ENCODE peak calls at places on chromosomes 11 and 22, in ten cellular contexts. O is GM18507; K is NCI-H1092 treated with DMSO at 0.1 percent for 48 hours; J is right lobe of liver; V is activated naive CD8-positive, alpha-beta T cell treated with anti-CD3 and anti-CD28 coated beads, Interleukin-2, amount 50 U/mL, for 16 hours; N is left ventricle myocardium superior; P is SJCRH30; B is HCEC 1CT; Y is HT-29; G is NCI-H1105. T is an unnamed sample.
A peak's percentile ranks its signal among the peaks of the same experiment; 100 is the strongest.

GRCh38 chr11:115548878-115549528 is 44.8 kb upstream of the CADM1 start:
- DNase-seq in O (no peak), K (no peak), J (no peak), V (no peak), N (no peak), P (no peak), B (no peak), Y (peak; percentile 92), G (no peak), T (no peak)

GRCh38 chr11:17828311-17828751 is 93.8 kb downstream of the KCNC1 start:
- DNase-seq in O (no peak), K (no peak), J (no peak), V (no peak), N (peak; percentile 77), P (no peak), B (peak; percentile 23), Y (no peak), G (no peak), T (no peak)

GRCh38 chr11:111309516-111309915 is 11.2 kb downstream of the POU2AF3 start:
- DNase-seq in O (no peak), K (no peak), J (no peak), V (no peak), N (no peak), P (no peak), B (no peak), Y (no peak), G (no peak), T (no peak)

GRCh38 chr11:93857413-93858185 is 7.2 kb upstream of the VSTM5 start:
- DNase-seq in O (no peak), K (peak; percentile 77), J (no peak), V (no peak), N (no peak), P (no peak), B (no peak), Y (no peak), G (no peak), T (no peak)

GRCh38 chr11:93537022-93537421 is 6.2 kb downstream of the SMCO4 start:
- DNase-seq in O (no peak), K (peak; percentile 78), J (peak; percentile 91), V (no peak), N (peak; percentile 80), P (no peak), B (no peak), Y (no peak), G (no peak), T (no peak)

GRCh38 chr11:2549876-2550605 is 105.2 kb downstream of the KCNQ1 start:
- DNase-seq in O (no peak), K (no peak), J (peak; percentile 55), V (no peak), N (peak; percentile 78), P (no peak), B (no peak), Y (peak; percentile 36), G (no peak), T (no peak)

GRCh38 chr22:47013861-47014635 is 251.6 kb downstream of the TBC1D22A start:
- DNase-seq in O (no peak), K (no peak), J (no peak), V (no peak), N (no peak), P (no peak), B (no peak), Y (no peak), G (no peak), T (no peak)

GRCh38 chr22:46240917-46241316 is 9.2 kb downstream of the CDPF1 start:
- DNase-seq in O (no peak), K (no peak), J (peak; percentile 81), V (no peak), N (no peak), P (no peak), B (no peak), Y (no peak), G (no peak), T (no peak)

GRCh38 chr11:70663815-70664214 is 265.5 kb downstream of the CTTN start:
- DNase-seq in O (no peak), K (no peak), J (no peak), V (no peak), N (no peak), P (no peak), B (no peak), Y (no peak), G (no peak), T (no peak)

GRCh38 chr11:120457996-120458395 is 53.6 kb upstream of the GRIK4 start:
- DNase-seq in O (no peak), K (no peak), J (no peak), V (no peak), N (no peak), P (no peak), B (peak; percentile 30), Y (no peak), G (no peak), T (no peak)

T was measured in GM12891.